ENCODE peak calls at places on chromosomes 7 and 10, in six cellular contexts. B is spleen, Y is mesenchymal stem cell, F is heart left ventricle, X is colonic mucosa, Q is gastrocnemius medialis. R is an unnamed sample.

GRCh38 chr7:44382459-44383300 is 57.3 kb upstream of the CAMK2B start:
- DNase-seq in X (peak), F (no peak), Y (peak), Q (no peak), B (peak), R (no peak)

GRCh38 chr10:77350711-77351119 is 286.9 kb downstream of the KCNMA1 start:
- DNase-seq in Y (peak), B (no peak), Q (peak), X (peak), F (no peak), R (peak)

GRCh38 chr10:12605580-12606405 is 256.4 kb downstream of the CAMK1D start:
- DNase-seq in Q (peak), Y (peak), X (peak), B (peak), F (peak), R (peak)

GRCh38 chr10:100341953-100342626 is 4.9 kb upstream of the SCD start:
- DNase-seq in Y (peak), F (peak), B (no peak), Q (peak), X (peak), R (peak)

GRCh38 chr7:18518555-18518954 is 23.0 kb downstream of the HDAC9 start:
- DNase-seq in Y (no peak), B (no peak), F (no peak), X (no peak), Q (peak), R (no peak)

GRCh38 chr7:93442478-93443224 is 131.9 kb downstream of the CALCR start:
- DNase-seq in B (no peak), X (peak), Q (no peak), F (no peak), Y (peak), R (no peak)

GRCh38 chr7:131521651-131522163 is 34.7 kb downstream of the PODXL start:
- DNase-seq in Q (peak), B (peak), F (peak), Y (no peak), X (peak), R (no peak)

GRCh38 chr10:58384095-58384494 is 1.1 kb upstream of the TFAM start:
- DNase-seq in F (no peak), Y (peak), B (no peak), Q (no peak), X (no peak), R (no peak)

GRCh38 chr7:70542750-70543376 is 589.1 kb upstream of the GALNT17 start:
- DNase-seq in X (no peak), B (no peak), F (no peak), Q (peak), Y (no peak), R (no peak)

GRCh38 chr10:3074985-3075600 is 7.7 kb downstream of the PFKP start:
- DNase-seq in Q (no peak), B (no peak), F (no peak), Y (no peak), X (no peak), R (no peak)

GRCh38 chr7:69467826-69468225 is 130.4 kb upstream of the AUTS2 start:
- DNase-seq in Q (no peak), B (no peak), Y (peak), F (no peak), X (no peak), R (no peak)

GRCh38 chr10:88386878-88387773 is 196.0 kb downstream of the RNLS start:
- DNase-seq in Q (peak), X (peak), F (peak), Y (peak), B (no peak), R (no peak)

GRCh38 chr7:85875398-85875797 is 688.5 kb upstream of the SEMA3D start:
- DNase-seq in F (no peak), Q (no peak), B (no peak), X (no peak), Y (no peak), R (no peak)

GRCh38 chr10:110444009-110444347 is 53.7 kb upstream of the DUSP5 start:
- DNase-seq in X (no peak), Q (no peak), B (no peak), F (peak), Y (no peak), R (no peak)

GRCh38 chr7:140197218-140197890 is 20.6 kb upstream of the KDM7A start:
- DNase-seq in Y (no peak), Q (no peak), F (no peak), X (no peak), B (no peak), R (no peak)

GRCh38 chr7:7177044-7177517 is 5.3 kb upstream of the C1GALT1 start:
- DNase-seq in Q (no peak), X (no peak), B (no peak), F (no peak), Y (peak), R (no peak)

GRCh38 chr10:34808789-34809745 is 6.0 kb downstream of the PARD3 start:
- DNase-seq in X (peak), B (peak), Y (peak), Q (peak), F (peak), R (peak)

GRCh38 chr10:71225291-71226058 is 13.1 kb downstream of the UNC5B start:
- DNase-seq in X (no peak), Y (no peak), Q (no peak), F (no peak), B (peak), R (no peak)

GRCh38 chr7:157690058-157690832 is 353.4 kb downstream of the DNAJB6 start:
- DNase-seq in X (no peak), F (no peak), Y (no peak), B (peak), Q (no peak), R (no peak)

GRCh38 chr10:110512461-110513187 is 14.9 kb downstream of the DUSP5 start:
- DNase-seq in Y (peak), B (no peak), X (no peak), F (no peak), Q (no peak), R (no peak)

GRCh38 chr7:156735861-156736260 is 95.3 kb downstream of the RNF32 start:
- DNase-seq in B (no peak), X (no peak), F (no peak), Y (peak), Q (no peak), R (no peak)

GRCh38 chr10:114271779-114272167 is 32.7 kb downstream of the VWA2 start:
- DNase-seq in X (no peak), B (no peak), Q (peak), F (peak), Y (peak), R (peak)

GRCh38 chr7:40237731-40238130 is 102.9 kb downstream of the SUGCT start:
- DNase-seq in F (no peak), B (no peak), Y (no peak), X (no peak), Q (no peak), R (no peak)

GRCh38 chr10:71370031-71370430 is 26.7 kb upstream of the CDH23 start:
- DNase-seq in Y (no peak), F (no peak), X (no peak), B (peak), Q (no peak), R (no peak)

GRCh38 chr7:91183408-91183807 is 80.8 kb upstream of the FZD1 start:
- DNase-seq in Y (no peak), X (no peak), B (no peak), Q (no peak), F (no peak), R (no peak)
- H3K4me3 ChIP-seq in Y (no peak), X (no peak), B (no peak), Q (no peak), F (no peak), R (no peak)

DNA sequence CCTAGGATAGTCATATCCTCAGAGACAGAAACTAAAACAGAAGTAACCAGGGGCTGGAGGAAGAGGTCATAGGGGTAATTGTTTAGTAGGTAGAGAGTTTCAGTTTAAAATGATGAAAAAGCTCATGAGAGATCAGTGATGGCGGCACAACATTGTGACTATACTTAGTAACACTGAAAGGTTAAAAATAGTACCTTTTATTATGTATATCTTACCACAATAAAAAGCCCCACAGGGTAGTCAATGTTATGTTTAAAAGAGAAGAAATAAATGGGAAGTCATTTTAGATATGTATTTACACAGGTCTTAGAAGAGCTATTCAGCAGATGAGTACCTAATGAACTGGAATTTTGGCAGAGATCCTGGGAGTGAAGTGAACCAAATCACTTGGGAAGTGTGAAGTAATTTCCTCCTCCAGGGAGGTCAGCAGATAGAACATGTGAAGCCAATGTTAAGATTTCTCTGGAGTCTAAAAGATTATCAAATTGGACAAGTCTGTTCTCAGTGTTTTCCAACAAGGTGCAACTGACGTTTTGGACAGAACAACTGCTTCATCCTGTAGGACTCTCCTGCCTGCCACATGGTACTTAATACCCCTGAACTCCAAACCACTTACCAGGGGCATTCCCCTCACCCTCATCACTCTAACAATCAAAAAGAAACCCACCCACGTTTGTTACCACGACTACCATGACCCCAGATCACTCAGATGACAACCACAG is 6.4 kb downstream of the CDCA7L start:
- DNase-seq in B (no peak), F (no peak), Q (no peak), Y (no peak), X (no peak), R (no peak)
- H3K27ac ChIP-seq in B (no peak), F (peak), Q (no peak), Y (peak), X (no peak), R (no peak)

GRCh38 chr7:12257582-12257981 is 46.5 kb downstream of the TMEM106B start:
- DNase-seq in B (no peak), X (no peak), Y (peak), F (no peak), Q (no peak), R (no peak)
- H3K4me3 ChIP-seq in B (peak), X (no peak), Y (peak), F (peak), Q (no peak), R (no peak)

GRCh38 chr7:32072397-32072796 is 2.2 kb upstream of the PDE1C start:
- DNase-seq in Q (no peak), X (no peak), F (no peak), B (no peak), Y (no peak), R (no peak)

GRCh38 chr7:32070051-32070405 is 179 bp downstream of the PDE1C start:
- DNase-seq in F (no peak), Y (peak), Q (no peak), X (no peak), B (no peak), R (no peak)

GRCh38 chr7:32071466-32072091 is 1.4 kb upstream of the PDE1C start:
- DNase-seq in Y (no peak), F (no peak), Q (no peak), X (no peak), B (no peak), R (no peak)

GRCh38 chr7:32069251-32069650 is 956 bp downstream of the PDE1C start:
- DNase-seq in F (no peak), X (no peak), Q (no peak), B (no peak), Y (no peak), R (no peak)

GRCh38 chr7:32070406-32071360 is at the start of gene PDE1C:
- DNase-seq in Y (peak), B (no peak), F (peak), Q (no peak), X (no peak), R (peak)
- H3K27ac ChIP-seq in Y (peak), B (no peak), F (peak), Q (no peak), X (no peak), R (no peak)